ENCODE peak calls at places on chromosomes 7 and 10, in nine cellular contexts. X, T, K, C, S, H, A, M and Z are unnamed samples.

GRCh38 chr7:112484671-112485097 is 3.9 kb downstream of the LSMEM1 start:
- DNase-seq in M (peak), S (peak), T (peak), A (peak), H (peak), C (no peak), K (peak), X (no peak), Z (peak)

GRCh38 chr7:80699656-80700318 is 61.3 kb downstream of the CD36 start:
- DNase-seq in A (no peak), T (peak), X (no peak), S (no peak), K (peak), C (no peak), M (no peak), H (no peak), Z (no peak)

GRCh38 chr10:58631715-58632114 is 119.0 kb downstream of the BICC1 start:
- DNase-seq in C (no peak), H (no peak), S (no peak), X (no peak), M (no peak), T (no peak), K (peak), A (peak), Z (no peak)

GRCh38 chr10:118668228-118668952 is 72.9 kb upstream of the PRLHR start:
- DNase-seq in T (no peak), A (no peak), S (no peak), M (no peak), K (no peak), H (peak), C (no peak), X (peak), Z (no peak)

GRCh38 chr7:150927954-150928340 is 50.2 kb downstream of the KCNH2 start:
- DNase-seq in H (no peak), A (peak), M (no peak), T (peak), X (no peak), S (no peak), K (no peak), C (no peak), Z (no peak)

GRCh38 chr7:102323914-102324195 is 32.4 kb downstream of the SPDYE6 start:
- DNase-seq in X (no peak), K (no peak), H (no peak), T (no peak), A (no peak), S (no peak), M (no peak), C (no peak), Z (no peak)

GRCh38 chr7:139618482-139619366 is 95.2 kb downstream of the CLEC2L start:
- DNase-seq in X (peak), T (peak), H (no peak), K (peak), A (peak), S (no peak), C (peak), M (peak), Z (no peak)

GRCh38 chr10:3719024-3719843 is 65.8 kb downstream of the KLF6 start:
- DNase-seq in C (no peak), S (no peak), T (no peak), A (no peak), X (no peak), M (no peak), H (no peak), K (no peak), Z (no peak)

GRCh38 chr10:62811159-62811875 is 4.8 kb downstream of the EGR2 start:
- DNase-seq in T (no peak), C (no peak), S (no peak), X (no peak), H (no peak), M (no peak), K (no peak), A (no peak), Z (no peak)

GRCh38 chr7:117665393-117665792 is 185.6 kb downstream of the CFTR start:
- DNase-seq in C (no peak), S (no peak), T (no peak), X (no peak), H (no peak), K (peak), A (no peak), M (no peak), Z (no peak)

GRCh38 chr10:123357363-123358075 is 203.3 kb downstream of the BUB3 start:
- DNase-seq in C (no peak), H (no peak), K (no peak), X (no peak), T (no peak), A (no peak), M (no peak), S (no peak), Z (no peak)

GRCh38 chr10:42304341-42304740 is 334.0 kb downstream of the ZNF33B start:
- DNase-seq in K (no peak), S (no peak), T (no peak), A (no peak), C (no peak), X (no peak), H (no peak), M (no peak), Z (no peak)

GRCh38 chr7:44325181-44325671 is at the start of gene CAMK2B:
- DNase-seq in X (peak), S (no peak), H (no peak), C (no peak), T (no peak), M (no peak), A (no peak), K (no peak), Z (no peak)

GRCh38 chr10:128186959-128187787 is 61.0 kb upstream of the MKI67 start:
- DNase-seq in S (no peak), A (no peak), C (no peak), K (no peak), H (no peak), X (no peak), M (no peak), T (no peak), Z (no peak)

GRCh38 chr7:105649727-105650381 is 68.6 kb upstream of the EFCAB10 start:
- DNase-seq in S (no peak), A (peak), T (peak), C (no peak), H (peak), K (peak), M (peak), X (no peak), Z (no peak)

GRCh38 chr10:112235920-112236319 is 47.3 kb upstream of the TECTB start:
- DNase-seq in H (no peak), X (no peak), S (no peak), C (no peak), T (no peak), M (no peak), K (no peak), A (no peak), Z (no peak)

DNA sequence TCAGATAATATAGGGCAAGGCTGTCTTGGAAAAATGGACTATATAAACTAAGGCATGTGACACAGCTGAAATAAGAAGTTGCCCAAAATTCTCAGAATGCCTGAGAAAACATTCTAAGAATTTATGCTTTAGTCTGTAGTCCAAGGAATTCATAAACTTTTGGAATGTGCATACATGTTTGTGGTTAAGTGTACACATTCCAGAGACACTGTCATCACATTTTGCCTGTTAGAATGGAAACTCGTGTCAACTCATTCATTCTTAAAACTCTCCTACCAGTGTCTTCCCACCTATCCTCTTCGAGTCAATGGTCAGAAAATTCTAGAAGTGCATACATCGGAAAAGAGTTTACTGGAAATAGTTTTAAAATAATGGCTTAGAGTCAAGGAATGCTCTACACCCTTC is 1177.8 kb upstream of the C7orf33 start:
- DNase-seq in C (no peak), X (no peak), S (no peak), H (no peak), A (peak), K (peak), T (peak), M (no peak), Z (peak)
- H3K4me3 ChIP-seq in C (no peak), X (no peak), S (no peak), H (no peak), A (no peak), K (no peak), T (no peak), M (no peak), Z (no peak)

GRCh38 chr10:17430647-17431355 is 23.6 kb downstream of the ST8SIA6 start:
- DNase-seq in M (no peak), A (peak), S (no peak), K (peak), H (peak), C (peak), X (peak), T (peak), Z (peak)

GRCh38 chr10:17427201-17427600 is 27.2 kb downstream of the ST8SIA6 start:
- DNase-seq in C (no peak), K (no peak), M (no peak), H (no peak), T (no peak), X (no peak), S (no peak), A (no peak), Z (no peak)

GRCh38 chr10:17428096-17428615 is 26.2 kb downstream of the ST8SIA6 start:
- DNase-seq in M (no peak), S (no peak), X (no peak), A (no peak), C (no peak), T (no peak), K (no peak), H (no peak), Z (no peak)

GRCh38 chr10:17429490-17429889 is 24.9 kb downstream of the ST8SIA6 start:
- DNase-seq in S (no peak), X (no peak), K (no peak), M (no peak), C (no peak), H (no peak), A (no peak), T (no peak), Z (no peak)

GRCh38 chr10:17428616-17429097 is 25.7 kb downstream of the ST8SIA6 start:
- DNase-seq in T (no peak), K (no peak), A (no peak), M (no peak), X (no peak), C (no peak), H (no peak), S (no peak), Z (no peak)
- H3K4me3 ChIP-seq in T (no peak), K (no peak), A (no peak), M (no peak), X (no peak), C (no peak), H (no peak), S (no peak), Z (no peak)

GRCh38 chr10:26440091-26440445 is 1.9 kb downstream of the APBB1IP start:
- DNase-seq in C (no peak), S (no peak), T (no peak), A (no peak), M (no peak), H (no peak), K (no peak), X (no peak), Z (no peak)

GRCh38 chr10:26437637-26438461 is at the start of gene APBB1IP:
- DNase-seq in A (no peak), C (peak), X (peak), H (peak), K (no peak), S (no peak), M (no peak), T (peak), Z (no peak)

GRCh38 chr10:26439436-26440090 is 1.4 kb downstream of the APBB1IP start:
- DNase-seq in X (no peak), H (no peak), M (no peak), T (no peak), K (no peak), S (no peak), A (no peak), C (no peak), Z (no peak)

GRCh38 chr10:26438534-26439269 is 561 bp downstream of the APBB1IP start:
- DNase-seq in K (no peak), H (peak), X (peak), A (no peak), T (no peak), C (no peak), M (no peak), S (no peak), Z (no peak)

DNA sequence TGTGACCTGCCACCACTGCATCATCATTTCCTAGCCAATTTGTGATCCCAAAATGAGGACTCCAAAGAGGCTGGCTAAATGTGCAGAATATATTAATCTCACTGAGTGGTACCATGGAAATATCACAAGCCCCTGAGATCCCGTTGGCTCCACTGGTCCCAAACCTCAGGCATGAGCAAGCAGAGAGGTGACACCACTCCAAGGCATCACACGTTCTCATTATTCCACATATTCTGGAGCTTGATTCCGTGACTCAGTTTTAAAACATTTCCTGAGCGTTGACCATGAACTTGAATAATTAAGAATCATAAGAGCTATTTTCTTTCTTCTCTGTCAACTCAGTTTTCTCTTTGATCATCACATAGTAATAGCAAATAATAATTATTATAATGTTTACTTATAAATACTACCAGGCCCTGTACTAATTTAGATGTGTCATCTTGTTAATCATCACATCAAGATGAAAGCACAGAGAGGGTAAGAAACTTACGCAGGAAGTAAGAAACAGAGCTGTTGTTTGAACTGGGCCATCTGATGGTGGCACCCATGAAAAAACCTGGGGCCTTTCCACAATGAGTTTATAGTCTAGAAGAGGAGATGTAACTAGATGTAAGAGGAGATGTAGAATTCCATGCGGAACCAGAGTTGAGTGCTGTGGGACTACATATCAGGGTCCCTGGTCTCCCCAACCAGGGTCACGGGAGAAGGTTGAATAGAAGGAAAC is 3.5 kb downstream of the APBB1IP start:
- DNase-seq in M (no peak), C (no peak), A (no peak), X (no peak), K (peak), S (peak), T (no peak), H (no peak), Z (no peak)
- H3K4me3 ChIP-seq in M (no peak), C (no peak), A (no peak), X (no peak), K (no peak), S (peak), T (no peak), H (no peak), Z (no peak)

DNA sequence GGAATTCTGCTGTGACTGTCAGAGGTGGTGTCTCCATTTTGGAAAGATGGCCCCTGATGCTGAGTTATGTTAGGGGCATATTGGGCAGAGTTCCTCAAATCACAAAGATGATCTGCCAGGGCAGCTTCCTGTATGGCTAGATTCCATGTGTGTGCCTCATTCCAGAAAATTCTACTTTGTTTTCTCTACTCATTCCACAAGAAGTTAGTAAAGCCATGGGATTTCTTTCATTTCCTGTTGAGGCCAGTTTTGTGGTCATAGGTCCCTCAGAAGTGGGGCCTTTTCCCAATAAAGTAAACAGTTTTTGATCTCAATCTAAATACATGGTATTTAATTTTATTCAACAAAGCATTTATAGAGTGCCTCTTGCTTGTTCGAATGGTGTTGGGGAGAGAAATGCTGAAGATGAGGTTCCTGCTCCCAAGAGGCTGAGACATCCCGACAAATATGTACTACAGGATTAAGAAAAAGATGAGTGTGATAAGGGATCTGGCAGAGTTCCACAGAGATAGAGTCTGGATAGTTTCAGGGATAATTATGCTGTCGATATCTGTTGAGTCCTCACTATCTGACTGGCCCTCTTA is 33.0 kb downstream of the MINDY4 start:
- DNase-seq in M (peak), T (peak), A (no peak), K (peak), S (no peak), X (no peak), C (no peak), H (no peak), Z (no peak)
- H3K4me3 ChIP-seq in M (no peak), T (no peak), A (no peak), K (no peak), S (no peak), X (no peak), C (no peak), H (no peak), Z (no peak)

GRCh38 chr7:95045236-95045923 is 138.0 kb downstream of the PPP1R9A start:
- DNase-seq in S (no peak), H (no peak), C (no peak), M (no peak), A (peak), T (peak), X (peak), K (peak), Z (no peak)

GRCh38 chr7:95047291-95047690 is 139.9 kb downstream of the PPP1R9A start:
- DNase-seq in A (no peak), K (no peak), M (no peak), S (no peak), X (no peak), T (no peak), C (no peak), H (no peak), Z (no peak)

GRCh38 chr7:95046494-95047240 is 139.3 kb downstream of the PPP1R9A start:
- DNase-seq in T (no peak), C (no peak), K (peak), S (no peak), A (no peak), M (no peak), H (no peak), X (no peak), Z (no peak)
- H3K4me3 ChIP-seq in T (no peak), C (no peak), K (no peak), S (no peak), A (no peak), M (no peak), H (no peak), X (no peak), Z (no peak)

GRCh38 chr7:39735903-39736302 is 112.5 kb downstream of the RALA start:
- DNase-seq in K (peak), M (no peak), H (no peak), T (no peak), X (peak), S (no peak), C (no peak), A (no peak), Z (no peak)
- H3K4me3 ChIP-seq in K (no peak), M (no peak), H (no peak), T (no peak), X (peak), S (no peak), C (no peak), A (no peak), Z (no peak)

GRCh38 chr7:121328508-121329459 is at the start of gene WNT16:
- DNase-seq in S (no peak), H (no peak), C (no peak), A (no peak), M (no peak), T (peak), K (no peak), X (peak), Z (no peak)
- H3K4me3 ChIP-seq in S (peak), H (peak), C (peak), A (peak), M (peak), T (peak), K (peak), X (peak), Z (peak)

GRCh38 chr7:50782376-50783208 is at the start of gene GRB10:
- DNase-seq in H (peak), X (peak), C (peak), S (no peak), A (no peak), T (peak), M (no peak), K (peak), Z (no peak)
- H3K4me3 ChIP-seq in H (peak), X (peak), C (peak), S (peak), A (peak), T (peak), M (peak), K (peak), Z (peak)

GRCh38 chr7:70920886-70921285 is 211.1 kb upstream of the GALNT17 start:
- DNase-seq in S (no peak), H (no peak), C (no peak), X (peak), A (no peak), T (no peak), K (no peak), M (no peak), Z (no peak)
- H3K4me3 ChIP-seq in S (no peak), H (no peak), C (no peak), X (no peak), A (no peak), T (no peak), K (no peak), M (no peak), Z (no peak)